ENCODE peak calls at places on chromosome 7, in six cellular contexts. M is effector memory CD4-positive, alpha-beta T cell; D is CD4-positive, alpha-beta memory T cell; Y is neuronal stem cell; C is hepatocyte; I is psoas muscle. F is an unnamed sample. For H3K4me1 and H3K27me3, the result is how much of the 10 kb centered on the place peaks cover.

GRCh38 chr7:46759711-46760480 is 822.0 kb downstream of the TNS3 start:
- DNase-seq in M (no peak), D (no peak), Y (no peak), C (no peak), I (no peak), F (no peak)

GRCh38 chr7:94333810-94334209 is 60.9 kb upstream of the COL1A2 start:
- DNase-seq in M (no peak), D (no peak), Y (no peak), C (no peak), I (no peak), F (peak)

GRCh38 chr7:123553159-123553558 is 4.5 kb downstream of the NDUFA5 start:
- DNase-seq in M (no peak), D (no peak), Y (no peak), C (no peak), I (no peak), F (no peak)

GRCh38 chr7:139915864-139916716 is 87.0 kb downstream of the TBXAS1 start:
- DNase-seq in M (peak), D (peak), Y (no peak), C (peak), I (peak), F (peak)

GRCh38 chr7:74069790-74070618 is 13.6 kb upstream of the LIMK1 start:
- DNase-seq in M (no peak), D (no peak), Y (no peak), C (no peak), I (no peak), F (no peak)

GRCh38 chr7:135236727-135237126 is 3.1 kb downstream of the STRA8 start:
- DNase-seq in M (no peak), D (no peak), Y (no peak), C (no peak), I (no peak), F (no peak)

GRCh38 chr7:135956393-135956792 is 20.8 kb downstream of the MTPN start:
- DNase-seq in M (no peak), D (no peak), Y (no peak), C (no peak), I (no peak), F (no peak)

GRCh38 chr7:16399916-16400895 is 21.1 kb downstream of the CRPPA start:
- DNase-seq in M (no peak), D (no peak), Y (no peak), C (no peak), I (no peak), F (no peak)

GRCh38 chr7:72077776-72078175 is 334.4 kb downstream of the CALN1 start:
- DNase-seq in M (no peak), D (no peak), Y (no peak), C (no peak), I (no peak), F (no peak)

GRCh38 chr7:72080349-72080766 is 331.8 kb downstream of the CALN1 start:
- DNase-seq in M (no peak), D (no peak), Y (no peak), C (no peak), I (no peak), F (peak)

GRCh38 chr7:72078301-72078700 is 333.8 kb downstream of the CALN1 start:
- DNase-seq in M (no peak), D (no peak), Y (no peak), C (no peak), I (no peak), F (no peak)

GRCh38 chr7:72080865-72081264 is 331.3 kb downstream of the CALN1 start:
- DNase-seq in M (no peak), D (no peak), Y (no peak), C (no peak), I (no peak), F (no peak)
- H3K4me1 ChIP-seq in M (under half), D (under half), Y (under half), C (under half), I (under half), F (under half)

GRCh38 chr7:157682946-157683239 is 346.1 kb downstream of the DNAJB6 start:
- DNase-seq in M (no peak), D (no peak), Y (no peak), C (no peak), I (no peak), F (no peak)

GRCh38 chr7:157684596-157685429 is 348.0 kb downstream of the DNAJB6 start:
- DNase-seq in M (no peak), D (no peak), Y (peak), C (no peak), I (no peak), F (no peak)

GRCh38 chr7:157684157-157684595 is 347.4 kb downstream of the DNAJB6 start:
- DNase-seq in M (no peak), D (no peak), Y (peak), C (no peak), I (no peak), F (no peak)

GRCh38 chr7:157683251-157684156 is 346.7 kb downstream of the DNAJB6 start:
- DNase-seq in M (no peak), D (no peak), Y (peak), C (no peak), I (no peak), F (no peak)

DNA sequence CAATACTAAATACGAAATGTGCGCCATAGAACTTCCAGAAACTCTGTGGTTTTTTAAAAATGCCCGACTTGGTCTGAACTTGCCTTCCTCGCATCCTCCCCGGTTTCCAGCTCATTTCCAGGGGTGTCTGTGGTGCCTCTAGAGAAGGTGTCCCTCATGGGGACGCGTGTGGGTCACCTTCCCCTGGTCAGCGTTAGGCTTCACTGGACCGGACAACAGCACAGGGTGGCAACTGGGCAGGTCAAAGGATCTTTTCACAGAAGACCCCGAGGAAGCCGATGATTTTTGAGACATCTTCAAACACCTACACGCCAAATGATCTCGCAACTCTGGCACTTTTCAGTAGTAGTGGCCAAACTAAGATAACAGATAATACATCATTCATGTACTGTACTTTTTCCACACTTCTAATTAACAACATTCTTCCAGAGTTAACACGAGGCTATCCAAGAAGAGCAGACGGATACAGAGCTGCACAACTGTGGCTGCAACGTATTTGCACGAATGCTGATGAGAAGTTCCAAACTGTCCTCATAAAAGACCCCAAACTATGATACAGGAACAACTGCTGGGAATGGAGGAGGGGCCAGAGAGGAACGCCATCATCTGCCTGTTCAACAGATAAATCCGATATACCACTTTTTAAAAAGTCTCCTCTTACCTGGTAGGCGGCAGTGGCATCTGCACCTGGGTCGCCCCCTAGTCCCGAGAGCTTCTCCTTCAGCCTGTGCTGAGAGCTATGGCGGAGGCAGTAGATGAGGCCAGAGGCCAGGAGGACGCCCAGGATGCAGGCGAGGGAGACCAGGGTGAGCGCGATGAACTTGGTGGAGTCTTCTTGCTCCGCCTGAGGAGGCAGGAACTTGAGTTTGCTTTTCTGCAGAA is 345.5 kb downstream of the DNAJB6 start:
- DNase-seq in M (no peak), D (no peak), Y (no peak), C (no peak), I (no peak), F (no peak)
- H3K27me3 ChIP-seq in M (half or more), D (half or more), Y (under half), C (half or more), I (half or more), F (half or more)

GRCh38 chr7:43649755-43650274 is 66.9 kb downstream of the STK17A start:
- DNase-seq in M (peak), D (peak), Y (no peak), C (no peak), I (no peak), F (peak)

GRCh38 chr7:43648725-43649406 is 66.0 kb downstream of the STK17A start:
- DNase-seq in M (peak), D (peak), Y (no peak), C (no peak), I (no peak), F (peak)

GRCh38 chr7:43647314-43647691 is 64.4 kb downstream of the STK17A start:
- DNase-seq in M (no peak), D (no peak), Y (peak), C (no peak), I (no peak), F (no peak)

GRCh38 chr7:43646603-43647313 is 63.9 kb downstream of the STK17A start:
- DNase-seq in M (no peak), D (no peak), Y (no peak), C (no peak), I (no peak), F (no peak)

GRCh38 chr7:43647772-43648643 is 65.1 kb downstream of the STK17A start:
- DNase-seq in M (no peak), D (peak), Y (no peak), C (peak), I (peak), F (peak)
- H3K4me1 ChIP-seq in M (half or more), D (half or more), Y (under half), C (under half), I (half or more), F (under half)

DNA sequence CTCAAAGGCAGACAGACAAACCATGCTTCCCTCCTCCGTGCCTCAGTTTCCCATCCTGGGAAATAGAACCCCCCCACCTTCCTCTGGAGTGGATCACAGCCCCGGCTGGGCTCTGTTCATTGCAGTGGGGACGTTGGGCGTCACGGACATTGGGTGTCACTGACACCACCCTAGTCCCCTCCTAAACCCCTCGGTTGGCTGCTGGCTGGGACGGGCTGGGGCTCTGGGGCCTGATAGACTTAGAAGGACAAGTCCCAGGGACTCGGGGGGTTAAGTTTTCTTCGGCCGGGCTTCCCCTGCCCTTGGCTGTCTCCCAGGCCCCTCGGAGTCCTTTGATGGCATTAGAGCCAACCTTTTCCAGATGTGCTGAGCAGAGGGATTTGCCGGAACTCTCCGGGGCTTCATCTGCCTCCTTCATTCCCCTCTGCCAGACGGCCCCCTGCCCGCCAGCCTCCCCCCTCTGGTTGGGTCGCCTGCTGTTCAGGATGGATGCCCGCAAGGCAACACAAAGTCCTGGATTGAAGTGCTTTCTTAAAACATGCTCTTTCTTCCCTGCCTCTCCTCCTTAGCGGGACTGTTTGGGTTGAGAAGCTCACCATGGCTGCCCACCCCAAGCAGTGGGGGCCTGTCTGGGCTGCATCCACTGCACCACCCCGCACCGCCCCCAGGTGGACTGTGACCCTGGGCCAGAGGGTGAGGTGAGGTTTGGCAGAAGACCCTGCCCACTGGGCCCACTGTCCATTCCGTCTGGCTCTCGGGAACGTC is 73.0 kb downstream of the COL26A1 start:
- DNase-seq in M (no peak), D (no peak), Y (no peak), C (peak), I (no peak), F (no peak)
- H3K27me3 ChIP-seq in M (under half), D (under half), Y (under half), C (under half), I (under half), F (under half)

F was measured in foreskin keratinocyte.